ENCODE peak calls at places on chromosome 2, in nine cellular contexts. O is gastrocnemius medialis, F is AG10803, E is astrocyte of the cerebellum, S is foreskin fibroblast, L is HL-60, N is choroid plexus epithelial cell, W is cardiac fibroblast, C is AG09309. B is an unnamed sample.

GRCh38 chr2:217790681-217791392 is 212.0 kb downstream of the TNS1 start:
- DNase-seq in W (peak), S (peak), E (no peak), L (no peak), N (peak), C (no peak), F (peak), O (no peak), B (peak)

GRCh38 chr2:62801814-62802524 is 96.5 kb downstream of the EHBP1 start:
- DNase-seq in C (no peak), W (no peak), O (no peak), F (no peak), L (no peak), E (no peak), S (peak), N (peak), B (no peak)

GRCh38 chr2:174334781-174335604 is at the start of gene SP9:
- DNase-seq in O (no peak), E (no peak), S (peak), W (no peak), F (peak), N (no peak), L (no peak), C (peak), B (no peak)

GRCh38 chr2:133747965-133748700 is 179.9 kb upstream of the NCKAP5 start:
- DNase-seq in O (no peak), E (no peak), L (no peak), C (no peak), W (no peak), N (peak), S (no peak), F (peak), B (peak)

GRCh38 chr2:187581125-187581896 is 27.1 kb upstream of the TFPI start:
- DNase-seq in W (peak), F (peak), S (peak), C (no peak), N (peak), O (no peak), L (peak), E (peak), B (peak)

GRCh38 chr2:159637988-159638501 is 21.7 kb upstream of the BAZ2B start:
- DNase-seq in L (no peak), C (peak), W (peak), E (peak), F (peak), S (peak), N (peak), O (no peak), B (peak)

GRCh38 chr2:174124171-174124570 is 124.2 kb downstream of the OLA1 start:
- DNase-seq in N (peak), O (no peak), F (no peak), S (peak), L (no peak), W (no peak), C (no peak), E (no peak), B (no peak)

GRCh38 chr2:114022360-114023085 is 132.6 kb downstream of the ACTR3 start:
- DNase-seq in F (peak), L (no peak), C (peak), S (peak), W (peak), E (peak), O (no peak), N (peak), B (peak)

GRCh38 chr2:157172239-157172638 is 85.3 kb upstream of the GALNT5 start:
- DNase-seq in E (no peak), C (no peak), O (no peak), N (no peak), W (no peak), F (peak), L (no peak), S (no peak), B (no peak)

GRCh38 chr2:52934354-52934898 is 833.2 kb upstream of the CHAC2 start:
- DNase-seq in E (peak), W (peak), L (no peak), S (peak), F (no peak), O (no peak), N (peak), C (no peak), B (peak)

GRCh38 chr2:182951948-182952663 is 85.7 kb upstream of the FRZB start:
- DNase-seq in E (peak), C (no peak), W (no peak), F (no peak), N (peak), O (no peak), L (no peak), S (no peak), B (peak)

GRCh38 chr2:97210336-97210735 is 97.4 kb downstream of the ANKRD36 start:
- DNase-seq in F (no peak), L (no peak), W (no peak), N (no peak), S (no peak), C (no peak), O (no peak), E (no peak), B (no peak)

GRCh38 chr2:121360566-121361300 is 75.7 kb upstream of the TFCP2L1 start:
- DNase-seq in E (peak), L (no peak), S (peak), W (peak), N (peak), F (peak), O (no peak), C (peak), B (peak)

GRCh38 chr2:39304200-39304599 is 60.4 kb upstream of the CDKL4 start:
- DNase-seq in S (no peak), O (no peak), C (peak), L (no peak), F (peak), N (no peak), W (peak), E (peak), B (peak)

GRCh38 chr2:37378411-37378810 is 34.0 kb downstream of the QPCT start:
- DNase-seq in O (no peak), C (peak), W (peak), F (peak), S (peak), E (peak), L (no peak), N (peak), B (peak)

GRCh38 chr2:176710657-176711197 is 441.5 kb downstream of the MTX2 start:
- DNase-seq in C (no peak), E (peak), W (no peak), N (peak), O (no peak), F (no peak), S (no peak), L (no peak), B (peak)

GRCh38 chr2:58377181-58377580 is 136.1 kb upstream of the FANCL start:
- DNase-seq in L (no peak), W (no peak), O (no peak), S (peak), C (no peak), E (no peak), N (no peak), F (no peak), B (no peak)

GRCh38 chr2:70041666-70042065 is 45.6 kb upstream of the PCBP1 start:
- DNase-seq in N (peak), O (no peak), W (no peak), E (no peak), S (no peak), F (peak), C (no peak), L (no peak), B (no peak)

GRCh38 chr2:6945821-6946220 is 28.6 kb downstream of the RNF144A start:
- DNase-seq in S (no peak), F (no peak), L (no peak), O (no peak), C (no peak), E (no peak), W (no peak), N (no peak), B (no peak)

GRCh38 chr2:60885683-60886082 is 4.3 kb downstream of the REL start:
- DNase-seq in W (no peak), C (no peak), L (no peak), O (no peak), F (no peak), S (no peak), N (no peak), E (no peak), B (no peak)

GRCh38 chr2:119550346-119550745 is 6.1 kb downstream of the CFAP221 start:
- DNase-seq in S (no peak), W (no peak), C (no peak), F (no peak), N (no peak), O (no peak), L (no peak), E (no peak), B (no peak)

GRCh38 chr2:73295751-73296400 is 2.5 kb upstream of the EGR4 start:
- DNase-seq in C (no peak), L (no peak), E (no peak), N (no peak), O (no peak), S (no peak), W (no peak), F (no peak), B (no peak)

GRCh38 chr2:236968101-236968886 is 117.4 kb upstream of the COPS8 start:
- DNase-seq in L (no peak), S (no peak), O (no peak), W (no peak), E (no peak), F (no peak), C (no peak), N (no peak), B (no peak)

GRCh38 chr2:218860950-218861381 is 1.4 kb downstream of the WNT6 start:
- DNase-seq in C (no peak), L (no peak), E (no peak), S (peak), F (peak), N (peak), W (peak), O (peak), B (peak)

GRCh38 chr2:65031341-65032015 is 24.7 kb upstream of the CEP68 start:
- DNase-seq in O (no peak), L (no peak), C (no peak), E (no peak), N (no peak), W (peak), S (no peak), F (no peak), B (no peak)

GRCh38 chr2:218470454-218470853 is 51.5 kb downstream of the VIL1 start:
- DNase-seq in O (no peak), N (no peak), F (no peak), C (no peak), L (no peak), E (no peak), W (no peak), S (no peak), B (no peak)

GRCh38 chr2:54149623-54150501 is 34.4 kb downstream of the ACYP2 start:
- DNase-seq in O (no peak), W (peak), S (peak), N (peak), L (no peak), F (peak), E (no peak), C (peak), B (peak)

GRCh38 chr2:106868199-106868598 is 17.8 kb downstream of the ST6GAL2 start:
- DNase-seq in E (no peak), S (no peak), W (no peak), L (no peak), O (no peak), C (no peak), F (no peak), N (no peak), B (no peak)

GRCh38 chr2:206736935-206737334 is 18.7 kb upstream of the DYTN start:
- DNase-seq in W (no peak), L (no peak), F (no peak), C (no peak), N (no peak), S (no peak), E (no peak), O (no peak), B (no peak)

GRCh38 chr2:65639156-65639876 is 206.9 kb upstream of the SPRED2 start:
- DNase-seq in W (peak), L (no peak), N (peak), S (peak), F (peak), O (no peak), C (no peak), E (peak), B (peak)

GRCh38 chr2:221527759-221528444 is 44.2 kb downstream of the EPHA4 start:
- DNase-seq in N (peak), L (no peak), S (no peak), C (no peak), W (peak), F (no peak), O (no peak), E (no peak), B (no peak)

GRCh38 chr2:240195316-240195861 is 54.9 kb upstream of the OTOS start:
- DNase-seq in E (no peak), N (no peak), W (no peak), O (peak), S (no peak), C (no peak), F (no peak), L (no peak), B (no peak)

GRCh38 chr2:64675860-64676259 is 22.1 kb upstream of the SERTAD2 start:
- DNase-seq in S (peak), C (no peak), L (no peak), F (peak), O (no peak), W (no peak), E (no peak), N (no peak), B (no peak)

GRCh38 chr2:71614976-71615768 is 161.8 kb downstream of the DYSF start:
- DNase-seq in F (peak), S (peak), N (peak), W (peak), L (no peak), O (peak), C (peak), E (peak), B (peak)

GRCh38 chr2:38462121-38462634 is 85.1 kb upstream of the ATL2 start:
- DNase-seq in S (peak), C (peak), L (peak), O (no peak), F (peak), N (peak), W (peak), E (peak), B (peak)

GRCh38 chr2:10448646-10449480 is 736 bp upstream of the ODC1 start:
- DNase-seq in E (peak), C (peak), N (no peak), W (peak), S (peak), O (peak), F (peak), L (peak), B (peak)
- TF ChIP-seq CTCF in E (peak), C (no peak), N (no peak), W (no peak), S (no peak), O (no peak), F (peak), L (no peak), B (peak)

DNA sequence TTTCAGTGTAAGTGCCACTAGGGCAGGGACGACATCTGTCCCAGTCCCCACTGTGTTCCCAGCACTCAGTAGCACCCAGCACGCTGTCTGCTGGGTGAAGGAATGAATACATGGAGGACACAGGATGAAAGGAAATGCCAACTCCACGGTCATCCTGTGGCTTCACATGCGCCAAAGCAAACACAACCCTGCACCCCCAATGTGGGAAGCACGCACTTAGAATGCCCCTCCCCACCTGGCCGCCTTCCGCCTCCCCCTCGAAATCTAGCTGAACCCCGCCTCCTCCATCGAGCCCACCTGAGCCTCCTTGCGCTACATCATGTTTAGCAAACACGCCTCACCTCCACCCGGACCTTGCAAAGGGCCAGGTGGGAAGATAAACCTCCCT is 33.9 kb downstream of the ADCY3 start:
- DNase-seq in N (no peak), W (no peak), S (no peak), L (no peak), E (no peak), F (no peak), C (no peak), O (no peak), B (no peak)
- H3K4me3 ChIP-seq in N (no peak), W (no peak), S (no peak), L (no peak), E (no peak), F (no peak), C (no peak), O (no peak), B (no peak)

GRCh38 chr2:44974064-44974715 is 32.7 kb downstream of the SIX3 start:
- DNase-seq in L (no peak), E (no peak), O (no peak), C (no peak), W (peak), N (peak), F (peak), S (peak), B (no peak)
- TF ChIP-seq CTCF in L (peak), E (peak), O (no peak), C (peak), W (peak), N (peak), F (peak), S (peak), B (peak)

DNA sequence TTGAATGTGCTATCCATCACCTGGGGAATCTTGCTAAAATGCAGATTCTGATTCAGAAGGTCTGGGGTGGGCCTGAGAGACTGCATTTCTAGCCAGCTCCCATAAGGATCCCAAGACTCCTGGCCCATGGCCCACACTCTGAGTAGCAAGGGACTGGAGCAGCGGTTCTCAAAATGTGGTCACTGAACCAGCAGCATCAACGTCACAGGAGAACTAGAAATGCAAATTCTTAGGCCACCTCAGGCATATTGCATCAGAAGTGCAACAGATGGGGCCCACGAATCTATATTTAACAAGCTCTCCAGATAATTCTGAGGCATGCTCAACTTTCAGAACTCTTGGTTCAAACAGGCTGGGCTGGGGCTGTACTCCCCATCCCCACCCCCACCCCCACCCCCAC is 74.6 kb downstream of the DHRS9 start:
- DNase-seq in O (no peak), F (no peak), N (no peak), L (no peak), S (no peak), E (no peak), W (no peak), C (no peak), B (no peak)
- H3K4me3 ChIP-seq in O (no peak), F (no peak), N (no peak), L (no peak), S (no peak), E (no peak), W (no peak), C (no peak), B (no peak)

DNA sequence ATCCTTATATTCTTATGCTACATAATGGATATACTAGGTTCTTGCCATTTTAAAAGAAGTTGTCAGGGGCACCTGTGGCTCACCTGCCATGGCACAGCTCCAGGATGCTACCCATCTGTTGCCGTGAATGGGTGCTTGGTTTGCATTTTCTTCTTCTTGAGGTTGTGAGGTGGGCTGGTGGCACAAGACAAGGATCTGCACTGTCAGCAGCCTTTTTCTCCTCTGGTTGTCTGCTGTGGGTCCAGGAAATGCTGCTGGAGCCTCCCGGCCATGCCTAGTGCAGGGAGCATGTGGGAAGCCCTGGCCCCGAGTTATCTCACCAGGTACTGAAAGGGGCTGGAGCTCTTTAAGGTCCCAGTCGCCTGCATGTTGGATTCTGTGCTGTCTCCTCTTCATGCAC is 2.6 kb downstream of the IL1R1 start:
- DNase-seq in C (no peak), O (no peak), N (no peak), W (no peak), F (no peak), L (no peak), E (no peak), S (no peak), B (no peak)
- TF ChIP-seq CTCF in C (no peak), O (no peak), N (no peak), W (no peak), F (no peak), L (no peak), E (no peak), S (no peak), B (no peak)

GRCh38 chr2:233655043-233655442 is 16.7 kb upstream of the UGT1A9 start:
- DNase-seq in N (no peak), S (no peak), O (no peak), C (no peak), L (no peak), E (no peak), W (no peak), F (no peak), B (no peak)
- H3K4me3 ChIP-seq in N (no peak), S (no peak), O (no peak), C (no peak), L (no peak), E (no peak), W (no peak), F (no peak), B (no peak)

DNA sequence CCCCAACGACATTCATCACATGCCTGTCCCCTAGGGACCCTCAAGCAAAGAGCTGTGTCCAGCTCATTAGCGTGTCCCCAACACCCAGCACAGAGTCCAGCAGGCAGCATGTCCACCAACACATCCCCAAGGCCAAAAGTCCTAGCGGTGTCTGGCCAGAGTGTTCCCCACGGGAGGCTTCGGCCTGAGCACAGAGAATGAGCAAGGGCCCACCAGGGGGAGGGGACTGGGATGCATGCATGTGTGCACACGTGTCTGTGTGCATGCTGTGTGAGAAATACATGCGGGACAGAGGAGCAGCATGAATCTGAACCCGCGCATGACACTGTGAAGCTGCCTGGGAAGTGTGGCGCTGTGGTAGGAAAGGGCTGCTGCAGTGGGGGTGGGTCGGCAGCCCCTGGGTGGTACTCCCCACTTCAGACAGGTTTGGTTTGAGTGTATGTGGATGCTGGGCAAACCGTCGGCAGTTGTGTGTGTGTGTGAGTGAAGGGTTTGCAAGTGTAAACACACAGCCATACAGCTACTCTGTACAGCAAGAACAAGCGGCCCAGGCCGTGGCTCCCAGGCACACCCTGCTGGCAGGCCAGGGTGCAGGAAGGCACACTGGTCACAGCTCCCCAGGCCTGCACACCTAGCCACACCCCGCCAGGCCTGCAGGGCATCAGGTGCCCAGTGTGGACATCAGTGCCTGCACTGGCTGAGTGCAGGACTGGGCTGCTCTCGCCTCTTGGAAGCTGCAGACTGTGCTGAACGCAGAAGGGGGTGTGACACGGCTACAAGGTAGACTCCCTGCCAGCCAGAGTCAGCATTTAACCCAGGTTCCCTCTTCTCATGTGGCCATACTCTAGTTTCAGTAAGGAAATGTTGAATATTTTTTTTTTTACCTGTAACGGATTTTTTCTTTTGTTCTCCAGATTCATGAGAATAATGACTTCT is 19.5 kb upstream of the HES6 start:
- DNase-seq in C (no peak), F (no peak), O (no peak), L (no peak), N (no peak), W (no peak), S (no peak), E (no peak), B (no peak)
- TF ChIP-seq CTCF in C (no peak), F (no peak), O (no peak), L (no peak), N (peak), W (peak), S (no peak), E (no peak), B (no peak)

GRCh38 chr2:23843051-23843976 is 83.6 kb downstream of the ATAD2B start:
- DNase-seq in C (peak), L (no peak), O (no peak), W (peak), S (peak), N (peak), F (peak), E (peak), B (peak)
- H3K4me3 ChIP-seq in C (no peak), L (no peak), O (no peak), W (no peak), S (peak), N (no peak), F (no peak), E (no peak), B (no peak)

B was measured in astrocyte of the spinal cord.